ENCODE peak calls at places on chromosome 13, in four cellular contexts. One of them, this sample, is unnamed.

GRCh38 chr13:76570485-76570884 is 315.7 kb downstream of the KCTD12 start:
- DNase-seq in stimulated activated CD4-positive, alpha-beta T cell treated with anti-CD3 and anti-CD28 coated beads, Interleukin-1b, Interleukin-23, amount 100 ng/mL, for 1 hour: no peak
- DNase-seq in fibroblast of the conjunctiva: no peak
- DNase-seq in Right ventricle myocardium superior: no peak
- DNase-seq in this sample: no peak

GRCh38 chr13:99371956-99372355 is 64.8 kb upstream of the GPR183 start:
- DNase-seq in stimulated activated CD4-positive, alpha-beta T cell treated with anti-CD3 and anti-CD28 coated beads, Interleukin-1b, Interleukin-23, amount 100 ng/mL, for 1 hour: no peak
- DNase-seq in fibroblast of the conjunctiva: no peak
- DNase-seq in Right ventricle myocardium superior: no peak
- DNase-seq in this sample: no peak

GRCh38 chr13:114112826-114113322 is 19.5 kb downstream of the RASA3 start:
- DNase-seq in stimulated activated CD4-positive, alpha-beta T cell treated with anti-CD3 and anti-CD28 coated beads, Interleukin-1b, Interleukin-23, amount 100 ng/mL, for 1 hour: no peak
- DNase-seq in fibroblast of the conjunctiva: no peak
- DNase-seq in Right ventricle myocardium superior: peak
- DNase-seq in this sample: peak

GRCh38 chr13:114282143-114282685 is 813 bp downstream of the UPF3A start:
- DNase-seq in stimulated activated CD4-positive, alpha-beta T cell treated with anti-CD3 and anti-CD28 coated beads, Interleukin-1b, Interleukin-23, amount 100 ng/mL, for 1 hour: peak
- DNase-seq in fibroblast of the conjunctiva: no peak
- DNase-seq in Right ventricle myocardium superior: peak
- DNase-seq in this sample: peak

GRCh38 chr13:23680836-23681235 is 110.6 kb downstream of the TNFRSF19 start:
- DNase-seq in stimulated activated CD4-positive, alpha-beta T cell treated with anti-CD3 and anti-CD28 coated beads, Interleukin-1b, Interleukin-23, amount 100 ng/mL, for 1 hour: no peak
- DNase-seq in fibroblast of the conjunctiva: no peak
- DNase-seq in Right ventricle myocardium superior: no peak
- DNase-seq in this sample: no peak

GRCh38 chr13:90867336-90867683 is 480.2 kb upstream of the MIR17HG start:
- DNase-seq in stimulated activated CD4-positive, alpha-beta T cell treated with anti-CD3 and anti-CD28 coated beads, Interleukin-1b, Interleukin-23, amount 100 ng/mL, for 1 hour: no peak
- DNase-seq in fibroblast of the conjunctiva: peak
- DNase-seq in Right ventricle myocardium superior: peak
- DNase-seq in this sample: peak

GRCh38 chr13:28128030-28128429 is 10.3 kb upstream of the PAN3 start:
- DNase-seq in stimulated activated CD4-positive, alpha-beta T cell treated with anti-CD3 and anti-CD28 coated beads, Interleukin-1b, Interleukin-23, amount 100 ng/mL, for 1 hour: no peak
- DNase-seq in fibroblast of the conjunctiva: no peak
- DNase-seq in Right ventricle myocardium superior: no peak
- DNase-seq in this sample: no peak

GRCh38 chr13:46553886-46554855 is 1.2 kb downstream of the LRCH1 start:
- DNase-seq in stimulated activated CD4-positive, alpha-beta T cell treated with anti-CD3 and anti-CD28 coated beads, Interleukin-1b, Interleukin-23, amount 100 ng/mL, for 1 hour: peak
- DNase-seq in fibroblast of the conjunctiva: peak
- DNase-seq in Right ventricle myocardium superior: peak
- DNase-seq in this sample: peak

GRCh38 chr13:59409651-59410200 is 754.0 kb downstream of the DIAPH3 start:
- DNase-seq in stimulated activated CD4-positive, alpha-beta T cell treated with anti-CD3 and anti-CD28 coated beads, Interleukin-1b, Interleukin-23, amount 100 ng/mL, for 1 hour: no peak
- DNase-seq in fibroblast of the conjunctiva: no peak
- DNase-seq in Right ventricle myocardium superior: no peak
- DNase-seq in this sample: no peak

GRCh38 chr13:21060063-21060826 is 1.1 kb downstream of the LATS2 start:
- DNase-seq in stimulated activated CD4-positive, alpha-beta T cell treated with anti-CD3 and anti-CD28 coated beads, Interleukin-1b, Interleukin-23, amount 100 ng/mL, for 1 hour: no peak
- DNase-seq in fibroblast of the conjunctiva: no peak
- DNase-seq in Right ventricle myocardium superior: peak
- DNase-seq in this sample: peak

GRCh38 chr13:40116008-40116407 is 460.5 kb downstream of the COG6 start:
- DNase-seq in stimulated activated CD4-positive, alpha-beta T cell treated with anti-CD3 and anti-CD28 coated beads, Interleukin-1b, Interleukin-23, amount 100 ng/mL, for 1 hour: no peak
- DNase-seq in fibroblast of the conjunctiva: peak
- DNase-seq in Right ventricle myocardium superior: no peak
- DNase-seq in this sample: no peak

GRCh38 chr13:41040584-41041334 is 20.6 kb upstream of the WBP4 start:
- DNase-seq in stimulated activated CD4-positive, alpha-beta T cell treated with anti-CD3 and anti-CD28 coated beads, Interleukin-1b, Interleukin-23, amount 100 ng/mL, for 1 hour: no peak
- DNase-seq in fibroblast of the conjunctiva: no peak
- DNase-seq in Right ventricle myocardium superior: no peak
- DNase-seq in this sample: no peak

GRCh38 chr13:109383683-109384082 is 402.7 kb downstream of the IRS2 start:
- DNase-seq in stimulated activated CD4-positive, alpha-beta T cell treated with anti-CD3 and anti-CD28 coated beads, Interleukin-1b, Interleukin-23, amount 100 ng/mL, for 1 hour: no peak
- DNase-seq in fibroblast of the conjunctiva: no peak
- DNase-seq in Right ventricle myocardium superior: no peak
- DNase-seq in this sample: no peak

GRCh38 chr13:75798353-75799245 is 162.5 kb downstream of the LMO7 start:
- DNase-seq in stimulated activated CD4-positive, alpha-beta T cell treated with anti-CD3 and anti-CD28 coated beads, Interleukin-1b, Interleukin-23, amount 100 ng/mL, for 1 hour: no peak
- DNase-seq in fibroblast of the conjunctiva: no peak
- DNase-seq in Right ventricle myocardium superior: no peak
- DNase-seq in this sample: no peak

This sample was measured in left ventricle myocardium superior.